ENCODE peak calls at places on chromosomes 16 and 17, in five cellular contexts. T is OCI-LY7, C is H9, H is SK-N-SH, V is PC-9. S is an unnamed sample.

GRCh38 chr17:82772026-82772425 is 20.2 kb downstream of the TBCD start:
- DNase-seq in V (peak), H (no peak), C (no peak), T (peak), S (peak)

GRCh38 chr16:23319861-23320615 is 17.9 kb downstream of the SCNN1B start:
- DNase-seq in C (no peak), T (no peak), V (no peak), H (no peak), S (no peak)

GRCh38 chr17:37791434-37791833 is 46.6 kb upstream of the HNF1B start:
- DNase-seq in V (no peak), T (peak), C (peak), H (peak), S (peak)

GRCh38 chr17:21389352-21389751 is 13.2 kb downstream of the KCNJ12 start:
- DNase-seq in V (no peak), H (no peak), C (no peak), T (no peak), S (no peak)

GRCh38 chr17:78789663-78790181 is 7.6 kb upstream of the CYTH1 start:
- DNase-seq in H (peak), V (no peak), C (no peak), T (no peak), S (no peak)

GRCh38 chr17:45050680-45051059 is 762 bp downstream of the DCAKD start:
- DNase-seq in V (no peak), C (no peak), T (peak), H (peak), S (peak)

GRCh38 chr16:48013476-48013875 is 142.3 kb downstream of the ABCC12 start:
- DNase-seq in V (peak), T (no peak), H (no peak), C (no peak), S (no peak)

GRCh38 chr16:85391175-85391707 is 221.9 kb upstream of the GSE1 start:
- DNase-seq in T (no peak), C (no peak), V (no peak), H (no peak), S (no peak)

GRCh38 chr16:20868890-20869289 is 31.3 kb downstream of the DCUN1D3 start:
- DNase-seq in C (no peak), V (no peak), H (peak), T (no peak), S (peak)

GRCh38 chr16:11743308-11744074 is 834 bp upstream of the TXNDC11 start:
- DNase-seq in C (no peak), T (peak), H (peak), V (peak), S (no peak)

GRCh38 chr16:80323808-80324195 is 217.0 kb upstream of the DYNLRB2 start:
- DNase-seq in V (no peak), T (no peak), H (no peak), C (peak), S (no peak)

GRCh38 chr17:57637668-57638010 is 107.5 kb downstream of the CCDC182 start:
- DNase-seq in C (no peak), H (no peak), T (no peak), V (no peak), S (no peak)

GRCh38 chr17:67132366-67132765 is 88.0 kb downstream of the CACNG1 start:
- DNase-seq in C (no peak), H (no peak), V (no peak), T (no peak), S (no peak)

GRCh38 chr17:39979021-39979660 is 1.5 kb upstream of the PSMD3 start:
- DNase-seq in C (no peak), V (no peak), T (peak), H (no peak), S (peak)

GRCh38 chr17:1035546-1036170 is 38.7 kb downstream of the TIMM22 start:
- DNase-seq in T (no peak), C (no peak), V (no peak), H (peak), S (no peak)

GRCh38 chr16:51139568-51139967 is 11.5 kb downstream of the SALL1 start:
- DNase-seq in H (no peak), T (no peak), V (no peak), C (no peak), S (no peak)

GRCh38 chr17:83076930-83077329 is 2.5 kb upstream of the METRNL start:
- DNase-seq in C (no peak), V (no peak), H (peak), T (no peak), S (no peak)

GRCh38 chr17:74532115-74532514 is 840 bp upstream of the CD300LB start:
- DNase-seq in H (no peak), V (no peak), T (peak), C (peak), S (no peak)

GRCh38 chr17:59476413-59476812 is 89.0 kb upstream of the DHX40 start:
- DNase-seq in H (no peak), T (no peak), C (no peak), V (no peak), S (no peak)

GRCh38 chr16:84839054-84839453 is 19.3 kb downstream of the CRISPLD2 start:
- DNase-seq in H (peak), T (no peak), V (no peak), C (no peak), S (peak)

GRCh38 chr16:66103245-66103644 is 263.2 kb upstream of the CDH5 start:
- DNase-seq in V (no peak), C (no peak), H (no peak), T (no peak), S (peak)

GRCh38 chr17:4594406-4595349 is 10.3 kb downstream of the SMTNL2 start:
- DNase-seq in H (peak), V (no peak), C (peak), T (peak), S (peak)

DNA sequence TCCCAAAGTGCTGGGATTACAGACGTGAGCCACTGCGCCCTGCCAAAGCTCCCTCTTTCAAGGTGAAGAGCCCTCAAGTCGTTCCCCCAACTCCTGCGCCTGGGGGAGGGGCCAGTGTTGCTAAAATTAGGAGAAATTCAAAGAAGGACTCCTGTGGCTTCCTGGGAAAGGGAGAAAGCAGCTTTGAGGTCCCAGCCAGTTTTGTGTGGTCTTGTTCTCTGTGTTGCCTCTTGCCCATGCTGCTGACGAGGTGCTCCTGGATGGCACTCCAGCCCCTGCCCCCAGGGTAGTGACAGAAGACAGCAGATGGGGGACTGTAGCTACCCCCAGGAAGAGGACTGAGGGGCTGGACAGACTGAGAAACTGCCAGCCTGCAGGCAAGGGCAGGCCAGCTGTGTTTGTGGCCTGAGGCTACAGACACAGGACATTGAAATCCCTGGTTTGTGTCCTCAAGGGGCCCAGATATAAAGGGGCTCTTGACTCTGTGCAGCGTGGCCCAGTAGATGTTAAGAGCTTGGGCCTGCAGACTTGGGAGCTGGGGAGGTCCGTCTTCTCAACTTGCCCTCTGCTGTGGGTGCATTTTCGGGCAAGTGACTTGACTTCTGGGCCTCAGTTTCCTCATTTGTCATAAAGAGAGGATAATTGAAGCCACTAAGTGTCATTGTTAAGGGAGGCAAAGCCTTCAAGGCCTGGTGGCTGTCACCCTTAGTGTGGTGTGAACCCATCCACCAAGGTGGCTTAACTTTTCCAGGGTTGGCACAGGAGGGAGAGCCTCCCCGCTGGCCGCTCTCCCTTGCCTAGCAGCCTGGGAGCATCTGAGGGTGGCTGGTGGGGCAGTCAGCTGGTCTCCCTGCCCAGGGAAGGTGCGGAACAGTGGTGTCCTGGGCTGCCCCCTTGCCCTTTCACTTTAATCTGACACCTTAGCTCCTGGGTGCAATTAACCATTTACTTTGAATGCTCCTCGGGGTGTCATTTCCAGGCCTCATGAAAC is 4.1 kb downstream of the UBALD2 start:
- DNase-seq in C (no peak), H (peak), V (no peak), T (peak), S (peak)
- H3K4me2 ChIP-seq in C (no peak), H (peak), V (no peak), T (peak), S (no peak)

GRCh38 chr17:68592004-68592403 is 9.2 kb downstream of the FAM20A start:
- DNase-seq in T (no peak), H (no peak), V (no peak), C (no peak), S (no peak)
- H2AFZ ChIP-seq in T (no peak), H (no peak), V (peak), C (no peak), S (no peak)

GRCh38 chr16:54937673-54938350 is 7.1 kb downstream of the IRX5 start:
- DNase-seq in V (no peak), C (no peak), H (no peak), T (no peak), S (peak)
- H3K4me2 ChIP-seq in V (no peak), C (peak), H (no peak), T (no peak), S (peak)

GRCh38 chr16:87778830-87779579 is 13.2 kb upstream of the KLHDC4 start:
- DNase-seq in V (peak), H (peak), T (peak), C (peak), S (peak)
- H2AFZ ChIP-seq in V (peak), H (peak), T (peak), C (no peak), S (peak)

GRCh38 chr17:81140695-81141094 is 24.6 kb upstream of the PVALEF start:
- DNase-seq in C (no peak), T (no peak), V (no peak), H (no peak), S (no peak)

GRCh38 chr17:81143717-81144422 is 21.4 kb upstream of the PVALEF start:
- DNase-seq in H (no peak), C (no peak), T (no peak), V (no peak), S (no peak)

GRCh38 chr17:81143200-81143527 is 22.1 kb upstream of the PVALEF start:
- DNase-seq in H (no peak), C (no peak), V (no peak), T (no peak), S (no peak)

GRCh38 chr17:81144423-81144781 is 20.9 kb upstream of the PVALEF start:
- DNase-seq in T (no peak), C (no peak), H (no peak), V (no peak), S (no peak)

DNA sequence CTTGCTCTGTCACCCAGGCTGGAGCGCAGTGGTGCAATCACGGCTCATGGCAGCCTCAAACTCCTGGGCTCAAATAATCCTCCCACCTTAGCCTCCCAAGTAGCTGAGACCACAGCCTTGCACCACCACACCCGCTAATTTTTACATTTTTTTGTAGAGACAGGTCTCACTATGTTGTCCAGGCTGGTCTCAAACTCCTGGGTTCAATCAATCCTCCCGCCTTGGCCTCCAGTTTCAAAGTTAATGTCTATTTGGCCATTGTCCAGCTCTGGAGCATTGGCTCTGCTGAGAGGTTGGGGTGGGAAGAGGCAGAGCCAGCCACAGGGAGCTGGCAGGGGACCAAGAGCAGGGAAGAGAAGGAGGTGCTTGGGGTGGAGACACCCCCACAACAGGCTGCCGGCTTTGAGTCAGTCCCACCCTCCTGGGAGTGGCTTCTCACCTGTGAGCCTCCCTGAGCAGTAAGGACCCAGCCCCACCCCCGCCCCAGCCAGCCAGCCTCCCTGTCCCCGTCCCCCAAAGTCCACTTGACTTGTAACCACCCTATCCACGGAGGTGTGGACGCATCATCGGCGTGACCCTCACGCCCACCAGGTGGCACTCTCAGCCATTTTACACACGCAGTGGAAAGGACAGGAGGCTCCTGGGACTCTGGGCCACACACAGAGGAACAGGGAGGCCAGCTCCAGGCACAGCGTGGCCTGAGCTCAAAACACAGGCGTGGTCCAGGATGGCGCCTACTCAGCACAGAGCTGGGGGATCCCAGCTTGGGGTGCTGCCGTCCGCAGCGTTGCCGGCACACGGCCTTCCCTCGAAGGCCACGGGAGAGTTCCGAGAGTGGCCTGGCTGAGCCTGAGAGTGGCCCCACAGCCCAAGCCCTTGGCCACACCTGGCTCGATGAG is 22.8 kb upstream of the PVALEF start:
- DNase-seq in H (peak), V (peak), C (peak), T (peak), S (peak)
- H3K4me2 ChIP-seq in H (peak), V (no peak), C (no peak), T (no peak), S (peak)